ENCODE peak calls at places on chromosome 21, in five cellular contexts. X, A, Q, R and D are unnamed samples.

GRCh38 chr21:15210235-15210678 is 145.5 kb upstream of the NRIP1 start:
- DNase-seq in R (no peak), A (no peak), Q (peak), X (no peak), D (no peak)

GRCh38 chr21:41425954-41426655 is at the start of gene MX1:
- DNase-seq in A (peak), R (peak), X (peak), Q (peak), D (no peak)

GRCh38 chr21:31310750-31311149 is 33.3 kb downstream of the TIAM1 start:
- DNase-seq in R (no peak), Q (no peak), A (no peak), X (no peak), D (no peak)

GRCh38 chr21:45142469-45142868 is 68.1 kb downstream of the ADARB1 start:
- DNase-seq in Q (peak), X (no peak), A (no peak), R (no peak), D (no peak)

GRCh38 chr21:17540530-17540929 is 27.7 kb downstream of the CXADR start:
- DNase-seq in X (no peak), R (no peak), Q (no peak), A (no peak), D (no peak)

GRCh38 chr21:45538381-45539045 is 3.7 kb downstream of the SLC19A1 start:
- DNase-seq in Q (no peak), X (peak), R (no peak), A (no peak), D (no peak)

GRCh38 chr21:39867198-39867650 is at the start of gene PCP4:
- DNase-seq in X (peak), A (peak), Q (peak), R (peak), D (peak)

GRCh38 chr21:41509733-41510132 is 1.8 kb upstream of the TMPRSS2 start:
- DNase-seq in R (no peak), A (no peak), Q (no peak), X (no peak), D (no peak)

GRCh38 chr21:38494254-38494648 is 4.0 kb downstream of the ERG start:
- DNase-seq in A (no peak), R (no peak), X (no peak), Q (no peak), D (no peak)

GRCh38 chr21:34565238-34565637 is 49.7 kb downstream of the RCAN1 start:
- DNase-seq in Q (no peak), X (no peak), R (no peak), A (no peak), D (no peak)

GRCh38 chr21:45161039-45161945 is 86.9 kb downstream of the ADARB1 start:
- DNase-seq in Q (no peak), R (no peak), X (peak), A (no peak), D (no peak)

GRCh38 chr21:31901342-31901741 is 28.5 kb downstream of the HUNK start:
- DNase-seq in R (no peak), A (no peak), X (no peak), Q (no peak), D (no peak)

GRCh38 chr21:45543371-45543709 is 1.1 kb upstream of the SLC19A1 start:
- DNase-seq in X (peak), R (no peak), Q (no peak), A (no peak), D (no peak)

GRCh38 chr21:26776320-26777021 is 68.7 kb downstream of the ADAMTS1 start:
- DNase-seq in R (no peak), A (no peak), Q (peak), X (no peak), D (no peak)

GRCh38 chr21:39345440-39345839 is 3.4 kb downstream of the HMGN1 start:
- DNase-seq in A (no peak), X (no peak), R (no peak), Q (no peak), D (no peak)

GRCh38 chr21:25243809-25244208 is 363.5 kb downstream of the MRPL39 start:
- DNase-seq in A (no peak), X (no peak), Q (no peak), R (no peak), D (no peak)

GRCh38 chr21:44529503-44530125 is 10.4 kb downstream of the KRTAP10-1 start:
- DNase-seq in Q (no peak), R (no peak), A (no peak), X (peak), D (no peak)

GRCh38 chr21:25670726-25671125 is 31.7 kb downstream of the JAM2 start:
- DNase-seq in A (no peak), R (no peak), X (no peak), Q (peak), D (no peak)

GRCh38 chr21:46160563-46161179 is 5.3 kb upstream of the FTCD start:
- DNase-seq in A (no peak), X (peak), R (no peak), Q (no peak), D (no peak)

GRCh38 chr21:37546949-37547614 is 180.5 kb downstream of the DYRK1A start:
- DNase-seq in A (peak), Q (no peak), X (no peak), R (no peak), D (no peak)

GRCh38 chr21:15042531-15042930 is 22.3 kb downstream of the NRIP1 start:
- DNase-seq in X (no peak), A (no peak), R (no peak), Q (no peak), D (no peak)

GRCh38 chr21:33495743-33496142 is 4.2 kb upstream of the DNAJC28 start:
- DNase-seq in R (no peak), A (no peak), Q (no peak), X (no peak), D (no peak)

GRCh38 chr21:46244602-46245001 is 16.0 kb upstream of the LSS start:
- DNase-seq in A (no peak), Q (no peak), X (no peak), R (no peak), D (no peak)

GRCh38 chr21:46560568-46561447 is 44.1 kb downstream of the S100B start:
- DNase-seq in X (no peak), A (no peak), R (no peak), Q (no peak), D (no peak)

GRCh38 chr21:25571726-25572121 is 35.6 kb downstream of the MRPL39 start:
- DNase-seq in R (no peak), A (no peak), X (no peak), Q (no peak), D (no peak)

GRCh38 chr21:39377444-39378050 is 28.7 kb upstream of the HMGN1 start:
- DNase-seq in A (peak), X (no peak), R (no peak), Q (no peak), D (no peak)

GRCh38 chr21:42146821-42147220 is 72.1 kb upstream of the ABCG1 start:
- DNase-seq in Q (no peak), X (no peak), R (no peak), A (no peak), D (no peak)

GRCh38 chr21:45973475-45974072 is 8.0 kb upstream of the COL6A1 start:
- DNase-seq in A (peak), X (peak), Q (peak), R (peak), D (peak)

GRCh38 chr21:33968082-33968997 is 52.7 kb upstream of the ATP5PO start:
- DNase-seq in Q (peak), X (no peak), R (no peak), A (peak), D (no peak)

GRCh38 chr21:33058468-33059318 is 11.2 kb upstream of the OLIG1 start:
- DNase-seq in Q (no peak), A (no peak), R (no peak), X (no peak), D (no peak)

GRCh38 chr21:45533731-45534571 is 8.3 kb downstream of the SLC19A1 start:
- DNase-seq in R (no peak), Q (no peak), X (peak), A (no peak), D (no peak)

GRCh38 chr21:42672699-42673458 is 19.5 kb downstream of the PDE9A start:
- DNase-seq in R (no peak), X (no peak), A (no peak), Q (no peak), D (no peak)

GRCh38 chr21:41833138-41834115 is 45.7 kb downstream of the PRDM15 start:
- DNase-seq in Q (no peak), A (no peak), R (no peak), X (no peak), D (no peak)

GRCh38 chr21:46151261-46151988 is 4.0 kb downstream of the FTCD start:
- DNase-seq in A (no peak), X (peak), Q (no peak), R (no peak), D (no peak)

GRCh38 chr21:43209575-43210453 is 41.0 kb downstream of the CRYAA start:
- DNase-seq in A (no peak), R (no peak), Q (peak), X (no peak), D (no peak)

GRCh38 chr21:42258150-42258884 is 39.4 kb downstream of the ABCG1 start:
- DNase-seq in X (peak), A (peak), Q (peak), R (peak), D (no peak)

GRCh38 chr21:40923361-40923760 is 76.4 kb upstream of the DSCAM start:
- DNase-seq in A (no peak), R (no peak), X (no peak), Q (no peak), D (no peak)